ENCODE peak calls at places on chromosomes 7 and 10, in four cellular contexts. Q, E, Y and M are unnamed samples.

GRCh38 chr10:96089116-96089515 is 41.0 kb upstream of the ZNF518A start:
- DNase-seq in Q (no peak), Y (no peak), E (no peak), M (no peak)

GRCh38 chr7:22934473-22935065 is 79.4 kb downstream of the HYCC1 start:
- DNase-seq in E (no peak), Q (no peak), Y (no peak), M (no peak)

GRCh38 chr7:74033372-74034311 is 5.7 kb downstream of the ELN start:
- DNase-seq in Q (no peak), E (peak), Y (no peak), M (no peak)

GRCh38 chr10:33524966-33525365 is 190.5 kb upstream of the NRP1 start:
- DNase-seq in Q (no peak), Y (no peak), E (no peak), M (no peak)

GRCh38 chr7:159030490-159031134 is 114.1 kb downstream of the VIPR2 start:
- DNase-seq in E (peak), Q (no peak), Y (no peak), M (peak)

GRCh38 chr7:28102778-28103177 is 77.8 kb downstream of the JAZF1 start:
- DNase-seq in E (peak), Q (no peak), Y (no peak), M (no peak)

GRCh38 chr7:116215550-116215949 is 5.2 kb downstream of the TES start:
- DNase-seq in E (no peak), Y (no peak), Q (no peak), M (no peak)

GRCh38 chr7:124072603-124073324 is 39.9 kb upstream of the TMEM229A start:
- DNase-seq in Q (no peak), Y (no peak), E (no peak), M (no peak)

GRCh38 chr10:29648983-29649268 is 14.2 kb upstream of the SVIL start:
- DNase-seq in E (no peak), Q (no peak), Y (no peak), M (no peak)

GRCh38 chr7:41451826-41452225 is 251.1 kb downstream of the INHBA start:
- DNase-seq in E (no peak), Y (no peak), Q (no peak), M (no peak)

GRCh38 chr7:4682621-4683042 is 537 bp downstream of the FOXK1 start:
- DNase-seq in E (peak), Q (no peak), Y (peak), M (peak)

GRCh38 chr7:44473295-44473694 is 17.2 kb downstream of the NUDCD3 start:
- DNase-seq in E (no peak), Q (no peak), Y (no peak), M (no peak)

GRCh38 chr10:43128958-43129706 is 9.1 kb upstream of the CSGALNACT2 start:
- DNase-seq in E (no peak), Q (no peak), Y (no peak), M (peak)

GRCh38 chr7:27532256-27532783 is 130.4 kb downstream of the HIBADH start:
- DNase-seq in Y (no peak), Q (no peak), E (no peak), M (no peak)

GRCh38 chr10:32948451-32948850 is 9.6 kb downstream of the ITGB1 start:
- DNase-seq in Y (no peak), Q (no peak), E (no peak), M (no peak)

GRCh38 chr7:68176974-68177373 is 1180.3 kb downstream of the TYW1 start:
- DNase-seq in Y (no peak), Q (peak), E (no peak), M (no peak)

GRCh38 chr10:45581497-45582385 is 90.8 kb downstream of the ZFAND4 start:
- DNase-seq in E (no peak), Q (no peak), Y (no peak), M (no peak)

GRCh38 chr7:146321301-146321700 is 204.7 kb downstream of the CNTNAP2 start:
- DNase-seq in Y (no peak), E (no peak), Q (no peak), M (no peak)

GRCh38 chr10:121598261-121599249 is at the start of gene FGFR2:
- DNase-seq in E (peak), Y (peak), Q (no peak), M (peak)

GRCh38 chr10:114356786-114357588 is 47.3 kb downstream of the AFAP1L2 start:
- DNase-seq in Q (no peak), E (no peak), Y (no peak), M (no peak)

GRCh38 chr10:43961523-43962345 is 313.1 kb upstream of the ZNF32 start:
- DNase-seq in E (no peak), Y (no peak), Q (no peak), M (no peak)

GRCh38 chr10:27747096-27747451 is 1.5 kb upstream of the MKX start:
- DNase-seq in Q (no peak), E (no peak), Y (no peak), M (no peak)

GRCh38 chr10:102682981-102683380 is 31.2 kb downstream of the ARL3 start:
- DNase-seq in Y (no peak), Q (no peak), E (no peak), M (no peak)

GRCh38 chr7:108347616-108348015 is 108.6 kb downstream of the NRCAM start:
- DNase-seq in Q (no peak), E (no peak), Y (no peak), M (no peak)

GRCh38 chr7:48250441-48250951 is 79.2 kb downstream of the ABCA13 start:
- DNase-seq in Q (no peak), Y (no peak), E (no peak), M (no peak)

GRCh38 chr7:139711991-139712753 is 65.6 kb downstream of the HIPK2 start:
- DNase-seq in E (no peak), Q (no peak), Y (no peak), M (no peak)

GRCh38 chr10:17214486-17214885 is 13.0 kb upstream of the TRDMT1 start:
- DNase-seq in Q (no peak), E (no peak), Y (no peak), M (no peak)

GRCh38 chr7:38872202-38872601 is 36.8 kb downstream of the VPS41 start:
- DNase-seq in Y (no peak), E (no peak), Q (no peak), M (no peak)

GRCh38 chr10:132577350-132578005 is 39.9 kb downstream of the INPP5A start:
- DNase-seq in E (peak), Y (no peak), Q (no peak), M (no peak)

GRCh38 chr7:131921016-131921415 is 364.6 kb upstream of the PODXL start:
- DNase-seq in Y (no peak), Q (no peak), E (no peak), M (no peak)

GRCh38 chr10:91803386-91804125 is 5.3 kb downstream of the TNKS2 start:
- DNase-seq in Y (no peak), E (no peak), Q (no peak), M (no peak)

GRCh38 chr10:47364366-47364765 is 16.2 kb downstream of the RBP3 start:
- DNase-seq in Q (no peak), Y (no peak), E (no peak), M (no peak)

GRCh38 chr7:91267558-91267955 is 3.3 kb downstream of the FZD1 start:
- DNase-seq in Q (no peak), E (no peak), Y (no peak), M (no peak)

GRCh38 chr7:16804674-16805439 is at the start of gene AGR2:
- DNase-seq in Y (no peak), Q (peak), E (no peak), M (no peak)

GRCh38 chr10:74453151-74453550 is 302.1 kb downstream of the ADK start:
- DNase-seq in Y (no peak), E (no peak), Q (peak), M (no peak)